ENCODE peak calls at places on chromosomes 1 and 21, in four cellular contexts. S, C, F and U are unnamed samples.
A peak's percentile ranks its signal among the peaks of the same experiment; 100 is the strongest.

GRCh38 chr1:175208773-175209492 is 16.4 kb upstream of the KIAA0040 start:
- DNase-seq in S (no peak), C (peak; percentile 50), F (no peak), U (no peak)

GRCh38 chr1:230127105-230128054 is 60.3 kb downstream of the GALNT2 start:
- DNase-seq in S (no peak), C (no peak), F (no peak), U (no peak)

GRCh38 chr1:41714613-41715389 is 203.9 kb downstream of the HIVEP3 start:
- DNase-seq in S (no peak), C (no peak), F (no peak), U (no peak)

GRCh38 chr1:87986154-87986914 is 657.7 kb downstream of the LMO4 start:
- DNase-seq in S (no peak), C (no peak), F (no peak), U (no peak)

GRCh38 chr1:44569491-44569890 is 104.8 kb downstream of the TMEM53 start:
- DNase-seq in S (no peak), C (no peak), F (no peak), U (no peak)

GRCh38 chr21:42021751-42022430 is 11.7 kb upstream of the ZBTB21 start:
- DNase-seq in S (no peak), C (peak; percentile 1), F (no peak), U (no peak)

GRCh38 chr21:15124731-15125130 is 59.9 kb upstream of the NRIP1 start:
- DNase-seq in S (no peak), C (no peak), F (no peak), U (no peak)

GRCh38 chr1:54137532-54138061 is 15.2 kb downstream of the CDCP2 start:
- DNase-seq in S (peak; percentile 80), C (no peak), F (peak; percentile 87), U (no peak)

GRCh38 chr1:150999051-150999674 is 7.5 kb downstream of the MINDY1 start:
- DNase-seq in S (no peak), C (no peak), F (peak; percentile 73), U (no peak)

GRCh38 chr1:181587870-181588438 is 104.6 kb downstream of the CACNA1E start:
- DNase-seq in S (peak; percentile 39), C (no peak), F (no peak), U (no peak)

GRCh38 chr1:192476802-192477298 is 98.7 kb upstream of the RGS1 start:
- DNase-seq in S (no peak), C (peak; percentile 56), F (peak; percentile 24), U (peak; percentile 59)

GRCh38 chr1:200290010-200290685 is 119.7 kb downstream of the ZNF281 start:
- DNase-seq in S (peak; percentile 65), C (no peak), F (no peak), U (no peak)

GRCh38 chr1:162710349-162710748 is 78.1 kb downstream of the DDR2 start:
- DNase-seq in S (no peak), C (no peak), F (peak; percentile 46), U (no peak)

GRCh38 chr1:147496571-147496970 is 44.7 kb upstream of the BCL9 start:
- DNase-seq in S (peak; percentile 59), C (peak; percentile 78), F (peak; percentile 58), U (peak; percentile 7)

GRCh38 chr1:238404506-238404905 is 513.8 kb upstream of the ZP4 start:
- DNase-seq in S (no peak), C (no peak), F (no peak), U (no peak)

GRCh38 chr1:227728059-227728891 is 6.8 kb downstream of the JMJD4 start:
- DNase-seq in S (peak; percentile 92), C (peak; percentile 72), F (peak; percentile 60), U (peak; percentile 53)

GRCh38 chr1:47431534-47431933 is 6.3 kb upstream of the FOXD2 start:
- DNase-seq in S (no peak), C (no peak), F (peak; percentile 90), U (no peak)